ENCODE peak calls at places on chromosome 13, in six cellular contexts. D is GM12878, Y is ovary, Q is tibial nerve, N is upper lobe of left lung, Z is SK-N-SH. K is an unnamed sample. For H3K4me1, the result is how much of the 10 kb centered on the place peaks cover.

GRCh38 chr13:31588331-31588730 is 151.0 kb upstream of the RXFP2 start:
- DNase-seq in D (no peak), Y (no peak), Q (no peak), N (no peak), Z (no peak), K (peak)

GRCh38 chr13:97300871-97301270 is 78.7 kb downstream of the MBNL2 start:
- DNase-seq in D (no peak), Y (no peak), Q (no peak), N (no peak), Z (peak), K (no peak)

GRCh38 chr13:60210510-60211065 is 46.9 kb upstream of the DIAPH3 start:
- DNase-seq in D (no peak), Y (no peak), Q (no peak), N (no peak), Z (no peak), K (no peak)

GRCh38 chr13:59374720-59375119 is 789.0 kb downstream of the DIAPH3 start:
- DNase-seq in D (no peak), Y (no peak), Q (no peak), N (no peak), Z (no peak), K (no peak)

GRCh38 chr13:48542581-48543341 is 9.9 kb upstream of the RCBTB2 start:
- DNase-seq in D (no peak), Y (peak), Q (no peak), N (peak), Z (no peak), K (peak)

GRCh38 chr13:95660981-95661581 is 15.9 kb upstream of the DNAJC3 start:
- DNase-seq in D (no peak), Y (no peak), Q (no peak), N (no peak), Z (peak), K (no peak)

GRCh38 chr13:48074006-48074405 is 20.9 kb downstream of the MED4 start:
- DNase-seq in D (no peak), Y (no peak), Q (no peak), N (no peak), Z (no peak), K (no peak)

GRCh38 chr13:54424344-54424743 is 1395.7 kb downstream of the OLFM4 start:
- DNase-seq in D (no peak), Y (no peak), Q (no peak), N (no peak), Z (no peak), K (no peak)

GRCh38 chr13:89372193-89372592 is 1701.0 kb downstream of the SLITRK5 start:
- DNase-seq in D (no peak), Y (no peak), Q (no peak), N (no peak), Z (no peak), K (no peak)

GRCh38 chr13:101231751-101232428 is 184.4 kb downstream of the NALCN start:
- DNase-seq in D (no peak), Y (no peak), Q (no peak), N (no peak), Z (no peak), K (no peak)

GRCh38 chr13:35859981-35860380 is 271.2 kb downstream of the DCLK1 start:
- DNase-seq in D (no peak), Y (peak), Q (no peak), N (no peak), Z (no peak), K (no peak)
- H3K4me1 ChIP-seq in D (under half), Y (under half), Q (under half), N (under half), Z (under half), K (under half)

DNA sequence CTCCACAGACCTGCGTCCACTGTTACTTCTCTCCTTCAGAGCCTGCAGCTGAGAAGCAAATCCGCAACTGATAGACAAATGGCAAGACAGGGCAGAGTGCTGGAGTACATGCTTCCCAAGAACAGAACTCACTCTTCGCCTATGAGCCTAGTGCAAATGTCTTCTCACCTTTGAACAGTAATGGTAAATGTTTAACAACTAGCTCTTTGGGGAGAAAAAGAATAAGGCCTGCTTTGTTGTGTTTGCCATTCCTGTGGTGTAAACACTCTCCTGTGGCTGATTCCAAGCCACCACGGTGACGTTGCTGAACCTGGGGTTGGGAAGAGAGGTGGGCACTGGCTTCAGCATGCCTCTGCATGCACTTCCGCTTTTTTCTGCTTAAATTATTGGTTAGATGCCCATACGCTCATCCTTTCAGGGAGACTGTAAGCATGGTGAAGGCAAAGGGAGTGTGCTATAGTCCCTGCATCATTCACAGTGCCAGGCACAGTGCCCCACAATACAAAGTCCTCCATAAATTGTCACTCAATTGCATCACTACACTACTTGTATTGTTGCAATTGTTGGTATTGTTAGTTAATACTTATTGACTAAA is 28.1 kb upstream of the GTF3A start:
- DNase-seq in D (no peak), Y (no peak), Q (no peak), N (no peak), Z (no peak), K (no peak)
- TF ChIP-seq EP300 in D (no peak), Y (no peak), Q (no peak), N (no peak), Z (no peak), K (no peak)

GRCh38 chr13:41006951-41007350 is 12.2 kb downstream of the ELF1 start:
- DNase-seq in D (no peak), Y (no peak), Q (no peak), N (no peak), Z (no peak), K (no peak)
- H3K4me1 ChIP-seq in D (half or more), Y (under half), Q (under half), N (under half), Z (under half), K (under half)

DNA sequence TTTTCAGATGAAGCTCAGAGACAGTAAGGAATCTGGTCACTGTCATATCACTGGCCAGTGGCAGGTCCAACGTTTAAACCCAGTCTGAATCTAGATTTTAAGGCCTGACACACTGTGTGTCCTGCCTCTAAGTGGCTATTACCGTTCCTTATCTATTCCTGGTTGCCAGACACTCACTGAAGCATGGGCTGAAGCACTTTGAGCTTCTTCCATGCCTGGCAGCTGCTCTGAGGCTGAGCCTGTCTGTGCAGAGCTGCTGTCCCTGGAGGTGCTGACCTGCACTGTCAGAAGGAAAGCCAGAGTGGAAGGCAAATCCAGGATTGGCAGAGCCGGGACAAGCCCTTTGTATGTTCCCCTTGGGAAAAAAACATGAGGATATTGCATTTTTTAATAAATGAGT is 109.2 kb upstream of the SLC7A1 start:
- DNase-seq in D (no peak), Y (no peak), Q (no peak), N (no peak), Z (peak), K (no peak)
- TF ChIP-seq EP300 in D (no peak), Y (no peak), Q (no peak), N (no peak), Z (peak), K (no peak)

DNA sequence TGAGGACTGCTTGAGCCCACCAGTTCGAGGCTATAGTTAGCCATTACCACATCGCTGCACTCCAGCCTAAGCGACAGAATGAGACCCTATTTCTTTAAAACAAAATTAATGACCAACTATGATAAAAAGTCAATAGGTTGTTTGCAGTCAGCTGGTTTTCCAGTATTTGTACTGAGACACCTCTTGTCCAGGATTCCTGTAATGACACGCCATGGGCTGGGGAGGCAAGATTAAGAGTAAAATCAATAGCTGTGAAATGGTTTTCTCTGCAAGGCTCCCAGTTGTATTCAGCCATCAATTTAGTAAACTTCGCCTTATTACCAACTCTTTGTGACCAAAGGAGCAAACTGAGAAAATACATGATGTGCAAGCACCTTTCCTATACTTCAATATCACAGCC is 29.5 kb downstream of the STK24 start:
- DNase-seq in D (no peak), Y (no peak), Q (no peak), N (no peak), Z (no peak), K (no peak)
- H3K4me1 ChIP-seq in D (under half), Y (under half), Q (under half), N (under half), Z (under half), K (under half)